ENCODE peak calls at places on chromosomes 2 and 18, in ten cellular contexts. U, K, Q, Z, P, Y, W, X, C and A are unnamed samples.

GRCh38 chr18:67586101-67586500 is 69.6 kb upstream of the DSEL start:
- DNase-seq in U (no peak), K (no peak), Q (no peak), Z (no peak), P (no peak), Y (no peak), W (no peak), X (no peak), C (no peak), A (no peak)

GRCh38 chr2:99821039-99821438 is 321.4 kb downstream of the AFF3 start:
- DNase-seq in U (no peak), K (no peak), Q (no peak), Z (no peak), P (no peak), Y (no peak), W (no peak), X (no peak), C (no peak), A (no peak)

GRCh38 chr2:27765621-27766286 is 5.8 kb upstream of the MRPL33 start:
- DNase-seq in U (peak; percentile 18), K (peak; percentile 76), Q (peak; percentile 82), Z (peak; percentile 61), P (peak; percentile 93), Y (no peak), W (peak; percentile 78), X (no peak), C (peak; percentile 91), A (peak; percentile 70)

GRCh38 chr2:217972490-217972889 is 30.3 kb downstream of the TNS1 start:
- DNase-seq in U (no peak), K (no peak), Q (no peak), Z (no peak), P (no peak), Y (no peak), W (no peak), X (no peak), C (no peak), A (peak; percentile 67)

GRCh38 chr2:106956879-106957278 is 70.9 kb upstream of the ST6GAL2 start:
- DNase-seq in U (no peak), K (no peak), Q (no peak), Z (no peak), P (no peak), Y (no peak), W (no peak), X (no peak), C (no peak), A (no peak)

GRCh38 chr2:215621389-215621788 is 185.5 kb upstream of the FN1 start:
- DNase-seq in U (no peak), K (no peak), Q (no peak), Z (no peak), P (no peak), Y (no peak), W (no peak), X (no peak), C (no peak), A (no peak)

GRCh38 chr18:10398571-10398970 is 55.9 kb upstream of the APCDD1 start:
- DNase-seq in U (no peak), K (no peak), Q (no peak), Z (no peak), P (no peak), Y (no peak), W (no peak), X (no peak), C (no peak), A (no peak)

GRCh38 chr2:225100856-225101294 is 58.6 kb upstream of the DOCK10 start:
- DNase-seq in U (no peak), K (no peak), Q (no peak), Z (no peak), P (no peak), Y (no peak), W (no peak), X (no peak), C (no peak), A (no peak)

GRCh38 chr2:126850951-126851350 is 47.7 kb upstream of the TEX51 start:
- DNase-seq in U (no peak), K (no peak), Q (no peak), Z (no peak), P (no peak), Y (no peak), W (no peak), X (no peak), C (no peak), A (no peak)

GRCh38 chr2:36515538-36515937 is 82.4 kb downstream of the FEZ2 start:
- DNase-seq in U (no peak), K (no peak), Q (no peak), Z (no peak), P (no peak), Y (no peak), W (no peak), X (no peak), C (no peak), A (no peak)